ENCODE peak calls at places on chromosome 6, in six cellular contexts. Q is T-helper 9 cell; Y is GM13976; Z is OCI-LY7; W is stimulated activated CD8-positive, alpha-beta memory T cell treated with anti-CD3 and anti-CD28 coated beads, Interleukin-4, amount 100 ng/mL, for 48 hours; O is lower leg skin. D is an unnamed sample.

GRCh38 chr6:33313709-33314514 is at the start of gene TAPBP:
- DNase-seq in Q (peak; percentile 79), Y (peak; percentile 90), Z (peak; percentile 84), W (peak; percentile 89), O (peak; percentile 94), D (peak; percentile 88)

GRCh38 chr6:85923013-85923430 is 280.3 kb upstream of the SYNCRIP start:
- DNase-seq in Q (no peak), Y (peak; percentile 30), Z (peak; percentile 44), W (no peak), O (peak; percentile 68), D (no peak)

GRCh38 chr6:10395946-10396577 is 18.8 kb downstream of the TFAP2A start:
- DNase-seq in Q (no peak), Y (no peak), Z (no peak), W (no peak), O (no peak), D (no peak)

GRCh38 chr6:16130932-16131387 is 2.1 kb downstream of the MYLIP start:
- DNase-seq in Q (peak; percentile 23), Y (peak; percentile 71), Z (peak; percentile 89), W (no peak), O (no peak), D (peak; percentile 75)

GRCh38 chr6:108446629-108447150 is 114.0 kb upstream of the FOXO3 start:
- DNase-seq in Q (no peak), Y (no peak), Z (no peak), W (no peak), O (no peak), D (no peak)

GRCh38 chr6:104252276-104252675 is 607.4 kb downstream of the HACE1 start:
- DNase-seq in Q (no peak), Y (no peak), Z (no peak), W (no peak), O (no peak), D (no peak)

GRCh38 chr6:41371992-41372525 is 36.7 kb downstream of the NCR2 start:
- DNase-seq in Q (no peak), Y (peak; percentile 39), Z (no peak), W (peak; percentile 33), O (no peak), D (no peak)

GRCh38 chr6:169190144-169190584 is 63.5 kb downstream of the THBS2 start:
- DNase-seq in Q (no peak), Y (no peak), Z (no peak), W (no peak), O (peak; percentile 93), D (no peak)

GRCh38 chr6:52560462-52560861 is 16.4 kb downstream of the TRAM2 start:
- DNase-seq in Q (no peak), Y (no peak), Z (no peak), W (no peak), O (no peak), D (no peak)

GRCh38 chr6:169619650-169620049 is 82.2 kb downstream of the WDR27 start:
- DNase-seq in Q (no peak), Y (no peak), Z (no peak), W (no peak), O (no peak), D (no peak)

GRCh38 chr6:109447878-109448555 is 7.5 kb downstream of the SMPD2 start:
- DNase-seq in Q (no peak), Y (no peak), Z (no peak), W (no peak), O (no peak), D (no peak)

GRCh38 chr6:2216794-2217383 is 28.5 kb downstream of the GMDS start:
- DNase-seq in Q (no peak), Y (no peak), Z (no peak), W (no peak), O (no peak), D (no peak)

GRCh38 chr6:97077380-97077779 is 152.9 kb downstream of the KLHL32 start:
- DNase-seq in Q (no peak), Y (no peak), Z (no peak), W (no peak), O (no peak), D (no peak)

GRCh38 chr6:42047790-42048405 is 2.4 kb upstream of the TAF8 start:
- DNase-seq in Q (no peak), Y (no peak), Z (peak; percentile 50), W (no peak), O (peak; percentile 87), D (no peak)

GRCh38 chr6:70706491-70707123 is 38.9 kb downstream of the SMAP1 start:
- DNase-seq in Q (no peak), Y (no peak), Z (peak; percentile 62), W (no peak), O (no peak), D (peak; percentile 17)

GRCh38 chr6:34369385-34369784 is 23.1 kb downstream of the NUDT3 start:
- DNase-seq in Q (no peak), Y (no peak), Z (no peak), W (no peak), O (no peak), D (no peak)

GRCh38 chr6:142888461-142888860 is 56.5 kb downstream of the HIVEP2 start:
- DNase-seq in Q (no peak), Y (no peak), Z (no peak), W (no peak), O (no peak), D (no peak)